ENCODE peak calls at places on chromosomes 16 and 17, in ten cellular contexts. D is CD4-positive, alpha-beta T cell; Q is hepatocyte; I is fibroblast of lung; A is RWPE2; T is endodermal cell; S is PC-9; U is heart left ventricle; H is tibial nerve; X is GM23248. K is an unnamed sample.

GRCh38 chr17:51630101-51630671 is 369.8 kb downstream of the UTP18 start:
- DNase-seq in D (no peak), Q (no peak), I (no peak), A (no peak), T (peak), S (no peak), U (no peak), H (no peak), X (no peak), K (no peak)

GRCh38 chr16:52597772-52598483 is 51.0 kb upstream of the TOX3 start:
- DNase-seq in D (no peak), Q (no peak), I (no peak), A (no peak), T (peak), S (no peak), U (no peak), H (no peak), X (no peak), K (no peak)

GRCh38 chr17:51739245-51739886 is 419.1 kb downstream of the CA10 start:
- DNase-seq in D (no peak), Q (peak), I (no peak), A (no peak), T (peak), S (no peak), U (no peak), H (no peak), X (no peak), K (no peak)

GRCh38 chr17:74245145-74245817 is 28.8 kb upstream of the DNAI2 start:
- DNase-seq in D (no peak), Q (no peak), I (no peak), A (peak), T (peak), S (no peak), U (no peak), H (no peak), X (no peak), K (no peak)

GRCh38 chr17:79473111-79473835 is 137.6 kb downstream of the RBFOX3 start:
- DNase-seq in D (no peak), Q (peak), I (no peak), A (no peak), T (no peak), S (no peak), U (no peak), H (no peak), X (no peak), K (no peak)

GRCh38 chr16:29819506-29819905 is 756 bp upstream of the MVP start:
- DNase-seq in D (no peak), Q (no peak), I (no peak), A (no peak), T (no peak), S (no peak), U (no peak), H (no peak), X (no peak), K (no peak)

GRCh38 chr17:45128331-45128730 is 4.0 kb downstream of the PLCD3 start:
- DNase-seq in D (no peak), Q (no peak), I (no peak), A (peak), T (no peak), S (no peak), U (no peak), H (no peak), X (no peak), K (no peak)

GRCh38 chr17:70099884-70100283 is 24.9 kb downstream of the KCNJ16 start:
- DNase-seq in D (no peak), Q (no peak), I (no peak), A (no peak), T (no peak), S (no peak), U (no peak), H (no peak), X (no peak), K (no peak)

GRCh38 chr16:56262148-56262878 is 71.0 kb downstream of the GNAO1 start:
- DNase-seq in D (peak), Q (peak), I (no peak), A (no peak), T (no peak), S (peak), U (no peak), H (no peak), X (no peak), K (no peak)

GRCh38 chr17:38877130-38877851 is 7.4 kb downstream of the LASP1 start:
- DNase-seq in D (no peak), Q (no peak), I (no peak), A (no peak), T (peak), S (no peak), U (peak), H (no peak), X (no peak), K (no peak)

GRCh38 chr16:78249056-78249455 is 149.6 kb downstream of the WWOX start:
- DNase-seq in D (no peak), Q (peak), I (no peak), A (no peak), T (peak), S (no peak), U (no peak), H (no peak), X (no peak), K (no peak)

GRCh38 chr16:82414476-82414875 is 212.3 kb upstream of the CDH13 start:
- DNase-seq in D (no peak), Q (no peak), I (no peak), A (no peak), T (no peak), S (no peak), U (no peak), H (no peak), X (no peak), K (no peak)

GRCh38 chr17:61000911-61001310 is 323.3 kb downstream of the BCAS3 start:
- DNase-seq in D (no peak), Q (peak), I (peak), A (no peak), T (no peak), S (no peak), U (no peak), H (no peak), X (peak), K (no peak)

GRCh38 chr17:8123695-8124349 is at the start of gene HES7:
- DNase-seq in D (no peak), Q (peak), I (peak), A (peak), T (peak), S (peak), U (no peak), H (no peak), X (peak), K (no peak)

GRCh38 chr16:89072216-89073130 is 21.2 kb upstream of the ACSF3 start:
- DNase-seq in D (no peak), Q (peak), I (no peak), A (no peak), T (no peak), S (no peak), U (no peak), H (no peak), X (peak), K (no peak)

GRCh38 chr16:11748404-11749254 is 6.0 kb upstream of the TXNDC11 start:
- DNase-seq in D (no peak), Q (peak), I (no peak), A (no peak), T (no peak), S (no peak), U (no peak), H (no peak), X (no peak), K (no peak)

GRCh38 chr17:78432226-78432894 is 53.9 kb downstream of the PGS1 start:
- DNase-seq in D (no peak), Q (no peak), I (no peak), A (no peak), T (no peak), S (no peak), U (no peak), H (peak), X (peak), K (no peak)

GRCh38 chr16:270381-271255 is 5.1 kb downstream of the RGS11 start:
- DNase-seq in D (no peak), Q (no peak), I (no peak), A (peak), T (no peak), S (no peak), U (no peak), H (no peak), X (no peak), K (no peak)

GRCh38 chr16:10971560-10971961 is 27.2 kb downstream of the CLEC16A start:
- DNase-seq in D (no peak), Q (peak), I (peak), A (no peak), T (peak), S (peak), U (no peak), H (peak), X (peak), K (no peak)

GRCh38 chr16:30083216-30084055 is 7.6 kb downstream of the PPP4C start:
- DNase-seq in D (no peak), Q (no peak), I (no peak), A (peak), T (no peak), S (no peak), U (peak), H (no peak), X (no peak), K (no peak)

GRCh38 chr17:58516644-58517377 is 2.4 kb upstream of the MTMR4 start:
- DNase-seq in D (no peak), Q (peak), I (no peak), A (no peak), T (no peak), S (no peak), U (no peak), H (no peak), X (no peak), K (no peak)

GRCh38 chr16:49620158-49620867 is 235.6 kb downstream of the ZNF423 start:
- DNase-seq in D (no peak), Q (peak), I (peak), A (peak), T (peak), S (no peak), U (peak), H (peak), X (peak), K (no peak)

GRCh38 chr17:49224198-49224996 is 6.2 kb downstream of the PHOSPHO1 start:
- DNase-seq in D (peak), Q (peak), I (no peak), A (no peak), T (peak), S (peak), U (peak), H (no peak), X (no peak), K (no peak)

GRCh38 chr16:610513-611381 is 20.0 kb upstream of the WFIKKN1 start:
- DNase-seq in D (peak), Q (peak), I (no peak), A (no peak), T (peak), S (no peak), U (peak), H (no peak), X (peak), K (peak)

GRCh38 chr16:73196670-73197069 is 148.7 kb upstream of the ZFHX3 start:
- DNase-seq in D (no peak), Q (peak), I (peak), A (no peak), T (peak), S (peak), U (no peak), H (peak), X (peak), K (no peak)

GRCh38 chr17:57009737-57010445 is 32.0 kb downstream of the SCPEP1 start:
- DNase-seq in D (peak), Q (peak), I (peak), A (no peak), T (peak), S (peak), U (no peak), H (no peak), X (peak), K (no peak)

GRCh38 chr17:8154608-8155152 is 2.5 kb upstream of the PER1 start:
- DNase-seq in D (no peak), Q (no peak), I (peak), A (no peak), T (no peak), S (no peak), U (no peak), H (no peak), X (no peak), K (no peak)

GRCh38 chr17:9424071-9424640 is 151.5 kb downstream of the STX8 start:
- DNase-seq in D (no peak), Q (no peak), I (no peak), A (no peak), T (peak), S (no peak), U (no peak), H (no peak), X (no peak), K (no peak)

GRCh38 chr16:72482695-72483094 is 310.7 kb upstream of the PMFBP1 start:
- DNase-seq in D (no peak), Q (no peak), I (no peak), A (no peak), T (no peak), S (no peak), U (no peak), H (no peak), X (no peak), K (no peak)

GRCh38 chr16:55948230-55948629 is 73.1 kb upstream of the CES5A start:
- DNase-seq in D (no peak), Q (no peak), I (no peak), A (no peak), T (no peak), S (no peak), U (no peak), H (no peak), X (no peak), K (no peak)

GRCh38 chr17:46848534-46848933 is 2.8 kb upstream of the WNT9B start:
- DNase-seq in D (no peak), Q (no peak), I (no peak), A (no peak), T (peak), S (no peak), U (no peak), H (no peak), X (no peak), K (no peak)

GRCh38 chr17:43559161-43559816 is 13.1 kb upstream of the ETV4 start:
- DNase-seq in D (no peak), Q (no peak), I (no peak), A (no peak), T (peak), S (no peak), U (no peak), H (no peak), X (peak), K (no peak)

GRCh38 chr17:43558805-43559160 is 12.6 kb upstream of the ETV4 start:
- DNase-seq in D (no peak), Q (no peak), I (no peak), A (no peak), T (no peak), S (no peak), U (no peak), H (no peak), X (no peak), K (no peak)

GRCh38 chr17:43554857-43555256 is 8.7 kb upstream of the ETV4 start:
- DNase-seq in D (no peak), Q (no peak), I (no peak), A (no peak), T (peak), S (no peak), U (no peak), H (no peak), X (no peak), K (no peak)

GRCh38 chr17:43553501-43554018 is 7.4 kb upstream of the ETV4 start:
- DNase-seq in D (no peak), Q (no peak), I (no peak), A (no peak), T (peak), S (no peak), U (no peak), H (no peak), X (no peak), K (no peak)

GRCh38 chr17:43556292-43556691 is 10.2 kb upstream of the ETV4 start:
- DNase-seq in D (no peak), Q (peak), I (peak), A (no peak), T (peak), S (peak), U (no peak), H (peak), X (peak), K (no peak)
- H3K27ac ChIP-seq in D (no peak), Q (peak), I (peak), A (no peak), T (no peak), S (peak), U (no peak), H (no peak), X (peak), K (peak)

GRCh38 chr17:75474736-75475135 is 18.3 kb downstream of the TMEM94 start:
- DNase-seq in D (no peak), Q (no peak), I (no peak), A (no peak), T (no peak), S (no peak), U (no peak), H (no peak), X (no peak), K (no peak)
- H3K27ac ChIP-seq in D (no peak), Q (no peak), I (no peak), A (no peak), T (peak), S (no peak), U (peak), H (peak), X (no peak), K (no peak)

DNA sequence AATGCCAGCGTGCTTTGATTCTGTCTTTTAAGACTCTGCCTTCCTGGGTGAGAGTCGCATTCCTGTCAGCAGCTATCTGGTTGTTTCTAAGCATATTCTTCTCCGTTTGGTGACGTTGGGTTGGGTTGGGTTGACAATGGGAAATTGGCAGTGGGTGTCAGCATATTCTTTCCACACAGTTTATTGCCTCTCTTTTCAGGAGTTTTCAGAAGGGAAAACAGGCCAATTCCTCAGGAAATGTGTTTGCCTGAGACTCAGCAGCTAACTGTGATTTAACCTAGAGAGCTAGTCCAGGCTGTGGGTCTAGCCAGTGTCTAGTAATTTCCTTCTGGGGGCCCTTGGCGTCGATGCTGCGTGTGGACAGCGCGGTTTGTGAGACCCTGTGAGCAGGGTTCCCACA is 21.2 kb downstream of the EPN2 start:
- DNase-seq in D (no peak), Q (no peak), I (no peak), A (no peak), T (no peak), S (no peak), U (no peak), H (no peak), X (no peak), K (no peak)
- H3K27ac ChIP-seq in D (no peak), Q (no peak), I (no peak), A (no peak), T (no peak), S (no peak), U (no peak), H (no peak), X (no peak), K (no peak)

GRCh38 chr16:85256190-85256739 is 144.0 kb upstream of the CIBAR2 start:
- DNase-seq in D (no peak), Q (no peak), I (no peak), A (no peak), T (no peak), S (no peak), U (no peak), H (no peak), X (no peak), K (no peak)

GRCh38 chr16:85254051-85254450 is 141.8 kb upstream of the CIBAR2 start:
- DNase-seq in D (no peak), Q (no peak), I (no peak), A (no peak), T (no peak), S (no peak), U (no peak), H (no peak), X (no peak), K (no peak)

GRCh38 chr16:85253127-85253941 is 141.1 kb upstream of the CIBAR2 start:
- DNase-seq in D (peak), Q (peak), I (no peak), A (no peak), T (peak), S (peak), U (peak), H (no peak), X (peak), K (no peak)

GRCh38 chr16:85255777-85256176 is 143.5 kb upstream of the CIBAR2 start:
- DNase-seq in D (no peak), Q (no peak), I (no peak), A (no peak), T (no peak), S (no peak), U (no peak), H (no peak), X (no peak), K (no peak)

DNA sequence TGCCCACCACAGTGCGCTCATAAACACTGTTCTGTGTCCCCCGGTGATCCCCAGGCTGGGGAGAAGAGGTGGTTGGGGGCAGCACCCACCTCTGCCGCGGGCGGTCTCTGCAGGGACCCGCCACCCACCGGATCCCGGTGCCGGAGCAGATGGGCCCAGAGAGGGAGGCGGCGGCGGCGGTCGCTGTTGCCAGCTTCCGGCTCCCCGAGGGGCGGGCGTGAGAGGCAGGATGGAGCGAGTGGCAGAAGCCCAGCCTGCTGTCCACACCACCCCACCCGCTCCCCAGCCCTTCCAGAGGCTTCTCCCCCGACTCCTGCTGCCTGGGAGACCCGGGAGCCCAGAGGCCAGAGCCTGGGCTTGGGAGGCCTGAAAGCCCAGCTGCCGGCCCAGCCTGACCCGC is 142.6 kb upstream of the CIBAR2 start:
- DNase-seq in D (no peak), Q (no peak), I (no peak), A (no peak), T (no peak), S (no peak), U (no peak), H (no peak), X (no peak), K (no peak)
- H3K27ac ChIP-seq in D (no peak), Q (no peak), I (no peak), A (no peak), T (no peak), S (no peak), U (no peak), H (no peak), X (no peak), K (no peak)

DNA sequence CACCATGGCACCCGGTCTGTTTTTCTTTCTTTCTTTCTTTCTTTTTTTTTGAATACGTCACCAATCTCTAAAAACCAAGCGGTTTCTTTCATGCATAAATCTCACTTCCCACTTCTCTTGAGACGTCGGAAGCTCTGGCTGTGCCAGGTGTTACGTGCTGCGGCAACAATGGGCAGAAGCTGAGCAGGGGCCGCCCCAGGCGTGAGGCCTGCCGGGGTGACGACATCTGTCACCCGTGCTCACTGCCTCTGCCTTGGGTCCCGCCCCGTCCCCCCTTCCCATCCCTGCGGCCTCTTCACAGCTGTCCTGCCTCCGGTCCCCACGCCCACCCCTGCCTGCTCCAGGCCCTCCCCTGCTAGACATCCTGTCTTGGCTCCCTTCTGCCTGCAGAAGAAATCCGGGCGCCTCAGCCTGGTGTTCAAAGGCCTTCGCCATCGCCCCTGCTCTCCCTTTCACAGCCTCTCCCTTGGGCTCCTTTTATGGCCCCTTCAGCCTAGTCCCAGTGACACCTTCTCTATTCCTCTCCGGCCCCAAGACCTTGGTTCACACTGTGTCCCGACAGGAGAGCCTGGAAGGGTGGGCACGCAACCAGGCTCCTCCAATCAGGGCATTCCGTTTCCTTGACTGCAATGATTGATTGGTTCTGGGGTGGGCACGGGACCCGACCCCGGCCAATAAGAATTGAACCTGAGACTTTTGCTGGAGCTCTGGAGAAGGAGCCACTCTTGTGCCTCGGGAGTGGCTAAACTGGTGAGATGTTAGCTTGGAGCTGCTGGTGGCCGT is 4.8 kb downstream of the P2RX1 start:
- DNase-seq in D (peak), Q (no peak), I (no peak), A (no peak), T (peak), S (no peak), U (no peak), H (no peak), X (no peak), K (no peak)
- H3K27ac ChIP-seq in D (peak), Q (no peak), I (no peak), A (no peak), T (peak), S (no peak), U (no peak), H (peak), X (no peak), K (no peak)

GRCh38 chr17:40287159-40287493 is 553 bp upstream of the CDC6 start:
- DNase-seq in D (no peak), Q (no peak), I (no peak), A (no peak), T (no peak), S (no peak), U (no peak), H (no peak), X (no peak), K (no peak)

GRCh38 chr17:40284085-40284713 is 3.5 kb upstream of the CDC6 start:
- DNase-seq in D (no peak), Q (peak), I (peak), A (no peak), T (no peak), S (peak), U (no peak), H (no peak), X (peak), K (peak)

GRCh38 chr17:40281663-40282062 is 6.0 kb upstream of the CDC6 start:
- DNase-seq in D (no peak), Q (no peak), I (no peak), A (no peak), T (peak), S (peak), U (no peak), H (no peak), X (no peak), K (no peak)

GRCh38 chr17:40286473-40286872 is 1.2 kb upstream of the CDC6 start:
- DNase-seq in D (no peak), Q (no peak), I (no peak), A (no peak), T (no peak), S (no peak), U (no peak), H (no peak), X (no peak), K (no peak)

GRCh38 chr17:40283662-40284061 is 4.0 kb upstream of the CDC6 start:
- DNase-seq in D (no peak), Q (peak), I (peak), A (no peak), T (no peak), S (no peak), U (no peak), H (no peak), X (peak), K (peak)
- H3K27ac ChIP-seq in D (no peak), Q (peak), I (peak), A (peak), T (no peak), S (peak), U (peak), H (peak), X (peak), K (peak)